ENCODE peak calls at places on chromosome 9, in five cellular contexts. G is ovary, R is dorsolateral prefrontal cortex, D is neural progenitor cell, X is foreskin fibroblast. N is an unnamed sample.

GRCh38 chr9:79390077-79390673 is 181.6 kb upstream of the TLE4 start:
- DNase-seq in G (no peak), R (no peak), D (no peak), X (peak; percentile 60), N (no peak)

GRCh38 chr9:99118782-99119466 is 14.0 kb downstream of the TGFBR1 start:
- DNase-seq in G (no peak), R (no peak), D (no peak), X (no peak), N (no peak)

GRCh38 chr9:5896863-5897262 is 6.2 kb downstream of the MLANA start:
- DNase-seq in G (no peak), R (no peak), D (no peak), X (no peak), N (no peak)

GRCh38 chr9:137619240-137620090 is 660 bp downstream of the EHMT1 start:
- DNase-seq in G (peak; percentile 59), R (no peak), D (peak; percentile 74), X (no peak), N (peak; percentile 47)

GRCh38 chr9:33165263-33166151 is 1.6 kb downstream of the B4GALT1 start:
- DNase-seq in G (peak; percentile 70), R (no peak), D (no peak), X (peak; percentile 89), N (peak; percentile 78)

GRCh38 chr9:137951597-137952490 is 74.3 kb downstream of the CACNA1B start:
- DNase-seq in G (no peak), R (no peak), D (no peak), X (no peak), N (no peak)

GRCh38 chr9:21873540-21874221 is 71.2 kb downstream of the MTAP start:
- DNase-seq in G (no peak), R (no peak), D (no peak), X (no peak), N (no peak)

GRCh38 chr9:126450537-126451205 is 124.0 kb downstream of the MVB12B start:
- DNase-seq in G (no peak), R (no peak), D (no peak), X (no peak), N (no peak)

GRCh38 chr9:114339130-114339908 is 9.7 kb downstream of the ORM2 start:
- DNase-seq in G (peak; percentile 74), R (no peak), D (peak; percentile 71), X (peak; percentile 40), N (peak; percentile 58)

GRCh38 chr9:35859995-35860348 is 10.2 kb downstream of the OR13J1 start:
- DNase-seq in G (no peak), R (no peak), D (no peak), X (no peak), N (no peak)

GRCh38 chr9:114914139-114914538 is 16.3 kb downstream of the TNFSF8 start:
- DNase-seq in G (no peak), R (no peak), D (peak; percentile 14), X (no peak), N (no peak)

GRCh38 chr9:116190997-116191396 is 37.4 kb downstream of the PAPPA start:
- DNase-seq in G (no peak), R (no peak), D (no peak), X (peak; percentile 92), N (no peak)

GRCh38 chr9:128159073-128159783 is 837 bp upstream of the BBLN start:
- DNase-seq in G (peak; percentile 52), R (no peak), D (no peak), X (no peak), N (peak; percentile 60)

GRCh38 chr9:10387282-10387681 is 225.5 kb downstream of the PTPRD start:
- DNase-seq in G (no peak), R (no peak), D (no peak), X (no peak), N (no peak)

GRCh38 chr9:87502446-87503232 is 5.0 kb downstream of the DAPK1 start:
- DNase-seq in G (no peak), R (no peak), D (no peak), X (no peak), N (peak; percentile 52)

GRCh38 chr9:21730899-21731298 is 71.5 kb upstream of the MTAP start:
- DNase-seq in G (no peak), R (no peak), D (no peak), X (no peak), N (no peak)

GRCh38 chr9:124255222-124255621 is 2.5 kb upstream of the NEK6 start:
- DNase-seq in G (no peak), R (no peak), D (no peak), X (no peak), N (no peak)

GRCh38 chr9:126147186-126147585 is 179.4 kb upstream of the MVB12B start:
- DNase-seq in G (peak; percentile 11), R (no peak), D (no peak), X (no peak), N (no peak)

DNA sequence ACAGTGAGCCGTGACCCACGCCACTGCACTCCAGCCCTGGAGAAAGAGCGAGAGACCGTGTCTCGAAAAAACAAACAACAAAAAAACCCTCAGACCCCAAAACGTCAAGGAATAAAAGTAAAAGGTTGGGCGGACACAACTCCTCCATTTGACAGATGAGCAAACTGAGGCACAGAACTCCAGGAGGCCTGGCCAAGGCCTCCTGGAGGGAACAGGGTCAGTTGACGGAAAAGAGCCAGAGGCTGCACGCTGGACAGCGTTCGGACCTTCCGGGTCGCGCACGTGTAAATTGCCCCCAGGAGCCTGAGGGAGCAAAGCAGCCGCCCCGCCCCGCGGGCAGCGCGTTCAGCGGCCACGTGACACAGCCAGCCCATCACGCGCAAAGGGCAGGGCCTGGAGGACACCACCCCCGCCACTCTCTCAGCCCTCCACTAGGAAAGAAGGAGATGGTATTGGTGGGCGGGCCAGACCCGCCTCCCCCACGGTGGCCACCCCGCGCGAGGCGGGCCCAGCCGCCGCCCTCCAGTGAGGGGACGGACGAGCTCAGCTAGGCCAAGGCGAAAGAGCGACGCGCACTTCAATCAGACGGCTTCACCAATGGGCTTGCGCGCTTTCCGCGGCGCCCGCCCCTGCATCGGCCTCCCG is 81.5 kb downstream of the PTPDC1 start:
- DNase-seq in G (peak; percentile 98), R (peak; percentile 98), D (peak; percentile 99), X (peak; percentile 100), N (peak; percentile 97)
- TF ChIP-seq CTCF in G (no peak), R (peak; percentile 41), D (no peak), X (no peak), N (no peak)

DNA sequence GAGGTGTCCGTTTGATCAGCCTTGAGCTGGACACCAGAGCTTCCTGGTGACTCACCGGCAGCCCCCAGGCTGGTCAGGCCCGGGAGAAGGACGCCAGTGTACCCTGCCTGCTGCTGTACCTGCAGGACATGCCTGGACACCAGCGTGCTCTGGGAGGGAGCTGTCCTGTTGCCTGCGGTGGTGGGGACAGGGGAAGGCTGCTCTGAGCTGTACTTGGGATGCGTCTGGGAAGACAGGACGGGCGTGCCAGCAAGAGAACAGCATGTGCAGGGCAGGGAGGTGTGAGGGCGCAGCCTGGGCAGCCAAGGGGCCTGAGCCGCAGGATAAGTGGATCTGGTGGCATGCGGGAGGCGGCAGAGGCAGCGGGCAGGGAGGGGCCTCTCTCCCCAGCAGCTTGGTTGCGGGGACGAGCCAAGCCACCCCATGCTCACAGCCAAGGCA is 32.8 kb upstream of the TTLL11 start:
- DNase-seq in G (no peak), R (no peak), D (no peak), X (peak; percentile 18), N (no peak)
- H3K4me3 ChIP-seq in G (no peak overlapping the region), R (no peak overlapping the region), D (peak overlapping the region; percentile 44), X (peak overlapping the region; percentile 31), N (no peak overlapping the region)

DNA sequence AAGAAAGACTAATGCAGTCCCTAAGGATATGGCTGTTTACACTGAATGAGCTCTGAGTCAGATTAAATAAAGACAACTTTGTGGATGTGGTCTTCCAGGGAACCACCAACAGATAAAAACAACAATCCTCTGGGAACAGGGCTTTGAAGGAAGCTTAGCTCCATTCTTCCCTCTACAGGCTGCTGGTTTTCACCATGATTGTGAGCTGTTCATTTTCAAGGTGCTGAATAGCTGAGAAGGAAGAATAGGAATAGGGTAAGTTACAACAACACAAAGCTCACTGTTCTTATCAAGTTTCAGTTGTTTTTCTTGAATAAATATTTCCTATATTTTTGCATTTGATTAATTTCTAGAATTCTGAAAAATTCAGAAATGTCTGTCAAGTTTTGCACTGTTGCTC is 25.9 kb upstream of the PTAR1 start:
- DNase-seq in G (no peak), R (no peak), D (peak; percentile 31), X (peak; percentile 46), N (no peak)
- TF ChIP-seq CTCF in G (no peak), R (no peak), D (no peak), X (peak; percentile 30), N (no peak)

GRCh38 chr9:93059960-93060591 is 1.6 kb downstream of the SUSD3 start:
- DNase-seq in G (peak; percentile 65), R (no peak), D (no peak), X (no peak), N (no peak)

GRCh38 chr9:93058357-93059096 is at the start of gene SUSD3:
- DNase-seq in G (peak; percentile 96), R (no peak), D (peak; percentile 93), X (no peak), N (peak; percentile 79)

GRCh38 chr9:93057024-93057702 is 1.3 kb upstream of the SUSD3 start:
- DNase-seq in G (peak; percentile 62), R (no peak), D (no peak), X (no peak), N (no peak)

GRCh38 chr9:93059097-93059959 is 827 bp downstream of the SUSD3 start:
- DNase-seq in G (peak; percentile 64), R (no peak), D (no peak), X (no peak), N (no peak)

DNA sequence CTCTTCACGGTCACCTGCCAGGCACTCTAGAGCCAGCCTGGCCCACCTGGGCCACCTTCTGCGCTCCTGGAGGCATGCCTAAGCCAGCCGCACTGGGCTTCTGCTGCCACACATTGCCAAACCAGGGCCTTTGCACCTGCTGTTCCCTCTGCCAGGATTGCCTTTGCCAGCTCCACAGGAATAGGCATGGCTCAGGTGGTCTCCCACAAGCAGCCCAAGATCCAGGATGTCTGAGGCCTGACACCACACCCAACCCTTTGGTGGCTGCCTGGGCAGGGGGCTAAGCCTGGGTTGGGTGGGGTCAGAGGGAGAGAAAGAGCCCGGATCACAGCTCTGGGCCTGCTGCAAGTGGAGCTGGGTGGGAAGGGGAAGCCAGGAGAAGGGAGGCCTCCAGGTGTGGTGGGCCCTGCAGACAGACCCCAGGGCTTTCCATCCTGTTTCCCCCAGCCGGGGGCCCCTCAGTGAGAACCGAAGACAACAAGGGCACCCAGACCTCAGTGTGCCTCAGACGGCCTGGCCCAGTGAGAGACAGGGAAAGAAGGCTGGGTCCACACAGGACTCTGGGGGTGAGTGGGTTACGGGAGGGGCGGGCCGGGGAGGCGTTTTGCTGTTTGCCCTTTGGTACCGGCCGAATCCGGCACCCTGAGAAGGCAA is 671 bp upstream of the SUSD3 start:
- DNase-seq in G (peak; percentile 56), R (no peak), D (no peak), X (no peak), N (peak; percentile 54)
- H3K4me3 ChIP-seq in G (no peak overlapping the region), R (no peak overlapping the region), D (peak overlapping the region; percentile 57), X (no peak overlapping the region), N (no peak overlapping the region)

GRCh38 chr9:37521111-37521510 is 35.4 kb downstream of the POLR1E start:
- DNase-seq in G (no peak), R (no peak), D (no peak), X (no peak), N (no peak)

GRCh38 chr9:37523916-37524315 is 38.2 kb downstream of the POLR1E start:
- DNase-seq in G (no peak), R (no peak), D (no peak), X (no peak), N (no peak)

GRCh38 chr9:37517977-37518376 is 32.2 kb downstream of the POLR1E start:
- DNase-seq in G (no peak), R (no peak), D (no peak), X (no peak), N (no peak)

GRCh38 chr9:37522971-37523370 is 37.2 kb downstream of the POLR1E start:
- DNase-seq in G (no peak), R (no peak), D (no peak), X (no peak), N (no peak)

GRCh38 chr9:37520641-37521040 is 34.9 kb downstream of the POLR1E start:
- DNase-seq in G (no peak), R (no peak), D (no peak), X (no peak), N (no peak)
- TF ChIP-seq CTCF in G (no peak), R (no peak), D (no peak), X (no peak), N (no peak)

N was measured in mucosa of descending colon.